ENCODE peak calls at places on chromosomes 12 and 14, in four cellular contexts. P, O, Y and B are unnamed samples.

GRCh38 chr14:96192975-96193805 is 11.4 kb upstream of the BDKRB2 start:
- DNase-seq in P (no peak), O (no peak), Y (no peak), B (no peak)

GRCh38 chr14:38730420-38730819 is 372.6 kb downstream of the SEC23A start:
- DNase-seq in P (no peak), O (no peak), Y (no peak), B (no peak)

GRCh38 chr12:71725011-71725410 is 29.7 kb upstream of the RAB21 start:
- DNase-seq in P (no peak), O (no peak), Y (no peak), B (no peak)

GRCh38 chr14:104707629-104708595 is 16.1 kb upstream of the ADSS1 start:
- DNase-seq in P (no peak), O (no peak), Y (no peak), B (no peak)

GRCh38 chr14:97584528-97584927 is 787.3 kb downstream of the VRK1 start:
- DNase-seq in P (no peak), O (no peak), Y (no peak), B (no peak)

GRCh38 chr12:38898001-38898684 is 7.2 kb downstream of the CPNE8 start:
- DNase-seq in P (no peak), O (no peak), Y (no peak), B (no peak)

GRCh38 chr12:63034601-63035000 is 99.7 kb upstream of the PPM1H start:
- DNase-seq in P (no peak), O (no peak), Y (no peak), B (no peak)

GRCh38 chr14:54166049-54166950 is 209.7 kb upstream of the BMP4 start:
- DNase-seq in P (no peak), O (no peak), Y (no peak), B (no peak)

GRCh38 chr12:31727197-31727596 is 1.6 kb downstream of the AMN1 start:
- DNase-seq in P (no peak), O (no peak), Y (no peak), B (no peak)

GRCh38 chr12:49867580-49868341 is 24.9 kb upstream of the BCDIN3D start:
- DNase-seq in P (no peak), O (no peak), Y (peak; percentile 34), B (no peak)

GRCh38 chr12:80701388-80701787 is 6.0 kb upstream of the MYF6 start:
- DNase-seq in P (no peak), O (no peak), Y (no peak), B (no peak)

GRCh38 chr12:110023634-110024023 is 24.4 kb downstream of the ANKRD13A start:
- DNase-seq in P (no peak), O (no peak), Y (no peak), B (no peak)

GRCh38 chr12:30874455-30875313 is 51.9 kb upstream of the TSPAN11 start:
- DNase-seq in P (no peak), O (no peak), Y (no peak), B (no peak)

GRCh38 chr12:80064269-80064668 is 35.1 kb upstream of the OTOGL start:
- DNase-seq in P (no peak), O (no peak), Y (no peak), B (no peak)

GRCh38 chr12:75816892-75817291 is 214.7 kb downstream of the PHLDA1 start:
- DNase-seq in P (no peak), O (no peak), Y (no peak), B (no peak)
- TF ChIP-seq CTCF in P (no peak), O (peak; percentile 5), Y (no peak), B (peak; percentile 51)

GRCh38 chr14:68946423-68946822 is 32.7 kb downstream of the ACTN1 start:
- DNase-seq in P (no peak), O (no peak), Y (no peak), B (no peak)
- H3K4me1 ChIP-seq in P (peaks cover 44% of the 10 kb centered on the region), O (peaks cover 96% of the 10 kb centered on the region), Y (peaks cover 98% of the 10 kb centered on the region), B (peaks cover 96% of the 10 kb centered on the region)

GRCh38 chr14:69612014-69612758 is 790 bp downstream of the SUSD6 start:
- DNase-seq in P (peak; percentile 26), O (no peak), Y (peak; percentile 91), B (no peak)

GRCh38 chr14:69611264-69612013 is at the start of gene SUSD6:
- DNase-seq in P (peak; percentile 88), O (peak; percentile 74), Y (peak; percentile 98), B (peak; percentile 94)

GRCh38 chr14:69614592-69614991 is 3.2 kb downstream of the SUSD6 start:
- DNase-seq in P (peak; percentile 50), O (no peak), Y (peak; percentile 87), B (no peak)

GRCh38 chr14:69613312-69614073 is 2.1 kb downstream of the SUSD6 start:
- DNase-seq in P (no peak), O (no peak), Y (no peak), B (no peak)

DNA sequence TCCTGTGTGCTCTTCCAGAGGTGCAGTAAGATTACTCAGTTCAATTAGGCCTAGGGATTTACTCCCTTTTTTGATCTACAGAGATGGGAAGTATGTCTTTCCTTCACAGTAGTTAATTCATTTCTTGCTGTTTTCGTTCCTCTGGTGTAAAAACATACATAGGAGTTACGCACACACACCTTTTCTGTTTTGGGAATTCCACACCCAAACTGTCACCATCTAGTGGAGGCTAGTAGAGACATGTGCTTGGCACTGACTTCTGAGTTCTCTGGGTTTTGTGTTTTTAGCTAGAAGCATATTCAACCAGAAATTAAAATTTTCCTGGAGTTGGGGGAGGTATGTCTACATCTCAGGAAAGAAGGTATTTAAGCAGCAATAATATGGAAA is 1.4 kb downstream of the SUSD6 start:
- DNase-seq in P (no peak), O (no peak), Y (no peak), B (no peak)
- TF ChIP-seq CTCF in P (no peak), O (peak; percentile 19), Y (no peak), B (peak; percentile 49)

DNA sequence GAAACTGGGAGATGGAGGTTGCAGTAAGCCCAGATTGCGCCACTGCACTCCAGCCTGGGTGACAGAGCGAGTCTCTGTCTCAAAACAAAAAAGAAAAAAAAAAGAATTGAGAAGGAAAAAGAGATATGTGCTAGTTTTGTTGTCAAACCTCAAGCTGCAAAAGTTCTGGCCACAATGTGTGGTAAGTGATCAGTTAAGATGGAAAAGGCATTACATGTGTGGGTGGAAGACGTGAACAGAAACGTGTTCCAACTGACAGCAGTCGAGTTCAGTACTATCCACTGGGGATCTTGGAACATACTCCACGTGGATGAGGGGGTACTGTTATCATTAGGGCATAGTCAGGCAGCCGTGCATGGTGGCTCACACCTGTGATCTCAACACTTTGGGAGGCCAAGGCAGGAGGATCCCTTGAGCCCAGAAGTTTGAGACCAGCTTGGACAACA is 17.3 kb downstream of the GPR68 start:
- DNase-seq in P (no peak), O (no peak), Y (no peak), B (no peak)
- H3K4me1 ChIP-seq in P (no peaks in the 10 kb centered on the region), O (no peaks in the 10 kb centered on the region), Y (peaks cover 80% of the 10 kb centered on the region), B (peaks cover 9% of the 10 kb centered on the region)

GRCh38 chr14:88228519-88229236 is 94.4 kb downstream of the KCNK10 start:
- DNase-seq in P (no peak), O (no peak), Y (no peak), B (no peak)

GRCh38 chr14:88227693-88228092 is 95.4 kb downstream of the KCNK10 start:
- DNase-seq in P (no peak), O (no peak), Y (no peak), B (no peak)

GRCh38 chr14:88232783-88233182 is 90.3 kb downstream of the KCNK10 start:
- DNase-seq in P (no peak), O (no peak), Y (no peak), B (no peak)

GRCh38 chr14:88231626-88232025 is 91.4 kb downstream of the KCNK10 start:
- DNase-seq in P (no peak), O (no peak), Y (no peak), B (no peak)

GRCh38 chr14:88229428-88229827 is 93.6 kb downstream of the KCNK10 start:
- DNase-seq in P (no peak), O (no peak), Y (no peak), B (no peak)
- TF ChIP-seq CTCF in P (no peak), O (no peak), Y (no peak), B (no peak)